ENCODE peak calls at places on chromosomes 3 and 15, in five cellular contexts. V, H, M, E and W are unnamed samples.

GRCh38 chr3:194573680-194574437 is 59.4 kb downstream of the TMEM44 start:
- DNase-seq in V (no peak), H (peak; percentile 31), M (peak; percentile 54), E (peak; percentile 48), W (peak; percentile 62)

GRCh38 chr3:14906355-14906960 is 40.9 kb upstream of the NR2C2 start:
- DNase-seq in V (no peak), H (no peak), M (no peak), E (no peak), W (no peak)

GRCh38 chr3:193773266-193774183 is 180.5 kb downstream of the OPA1 start:
- DNase-seq in V (no peak), H (no peak), M (no peak), E (no peak), W (no peak)

GRCh38 chr3:53375019-53375418 is 27.7 kb upstream of the DCP1A start:
- DNase-seq in V (no peak), H (peak; percentile 37), M (peak; percentile 55), E (peak; percentile 69), W (peak; percentile 76)

GRCh38 chr3:127044996-127045395 is 62.1 kb downstream of the PLXNA1 start:
- DNase-seq in V (no peak), H (peak; percentile 19), M (no peak), E (no peak), W (no peak)

GRCh38 chr15:97126556-97127233 is 796.2 kb downstream of the NR2F2 start:
- DNase-seq in V (no peak), H (no peak), M (no peak), E (no peak), W (no peak)

GRCh38 chr3:187667526-187667925 is 2.7 kb downstream of the SST start:
- DNase-seq in V (no peak), H (no peak), M (no peak), E (peak; percentile 9), W (no peak)

GRCh38 chr3:188568750-188569149 is 414.8 kb downstream of the LPP start:
- DNase-seq in V (no peak), H (no peak), M (no peak), E (no peak), W (no peak)

GRCh38 chr3:114178770-114179368 is at the start of gene DRD3:
- DNase-seq in V (no peak), H (no peak), M (peak; percentile 33), E (no peak), W (peak; percentile 34)

GRCh38 chr3:15206662-15207576 is 873 bp downstream of the CAPN7 start:
- DNase-seq in V (no peak), H (peak; percentile 19), M (peak; percentile 78), E (peak; percentile 53), W (peak; percentile 66)

GRCh38 chr3:58899159-58899952 is 150.5 kb downstream of the CFAP20DC start:
- DNase-seq in V (peak; percentile 63), H (no peak), M (peak; percentile 80), E (no peak), W (peak; percentile 47)

GRCh38 chr15:62163847-62164499 is 1.1 kb downstream of the C2CD4B start:
- DNase-seq in V (no peak), H (no peak), M (peak; percentile 44), E (no peak), W (no peak)

GRCh38 chr15:33754242-33754641 is 214.1 kb upstream of the CHRM5 start:
- DNase-seq in V (no peak), H (no peak), M (no peak), E (no peak), W (no peak)

GRCh38 chr15:33152502-33153109 is 41.9 kb downstream of the FMN1 start:
- DNase-seq in V (no peak), H (no peak), M (no peak), E (no peak), W (peak; percentile 63)

GRCh38 chr3:120100711-120101110 is 6.5 kb upstream of the GSK3B start:
- DNase-seq in V (no peak), H (no peak), M (no peak), E (no peak), W (no peak)

GRCh38 chr3:21356402-21356801 is 394.6 kb downstream of the ZNF385D start:
- DNase-seq in V (no peak), H (no peak), M (no peak), E (no peak), W (no peak)

GRCh38 chr15:48392356-48392755 is 61.1 kb downstream of the DUT start:
- DNase-seq in V (no peak), H (no peak), M (peak; percentile 99), E (no peak), W (no peak)

GRCh38 chr3:32685604-32686185 is 707 bp downstream of the CNOT10 start:
- DNase-seq in V (no peak), H (peak; percentile 28), M (no peak), E (peak; percentile 9), W (no peak)

GRCh38 chr15:67411491-67411890 is 109.4 kb upstream of the C15orf61 start:
- DNase-seq in V (no peak), H (no peak), M (no peak), E (no peak), W (no peak)

GRCh38 chr3:94036909-94037507 is 8.6 kb upstream of the STX19 start:
- DNase-seq in V (no peak), H (peak; percentile 34), M (peak; percentile 9), E (peak; percentile 29), W (peak; percentile 22)

GRCh38 chr3:42846682-42847522 is 28.8 kb downstream of the CYP8B1 start:
- DNase-seq in V (no peak), H (no peak), M (no peak), E (peak; percentile 70), W (peak; percentile 53)

GRCh38 chr15:89820651-89821611 is 6.3 kb upstream of the ANPEP start:
- DNase-seq in V (no peak), H (peak; percentile 81), M (peak; percentile 72), E (no peak), W (peak; percentile 93)

GRCh38 chr3:39136533-39137434 is 16.6 kb downstream of the CSRNP1 start:
- DNase-seq in V (no peak), H (no peak), M (no peak), E (no peak), W (no peak)

GRCh38 chr3:31755911-31756658 is 223.4 kb downstream of the STT3B start:
- DNase-seq in V (no peak), H (no peak), M (peak; percentile 37), E (no peak), W (no peak)

DNA sequence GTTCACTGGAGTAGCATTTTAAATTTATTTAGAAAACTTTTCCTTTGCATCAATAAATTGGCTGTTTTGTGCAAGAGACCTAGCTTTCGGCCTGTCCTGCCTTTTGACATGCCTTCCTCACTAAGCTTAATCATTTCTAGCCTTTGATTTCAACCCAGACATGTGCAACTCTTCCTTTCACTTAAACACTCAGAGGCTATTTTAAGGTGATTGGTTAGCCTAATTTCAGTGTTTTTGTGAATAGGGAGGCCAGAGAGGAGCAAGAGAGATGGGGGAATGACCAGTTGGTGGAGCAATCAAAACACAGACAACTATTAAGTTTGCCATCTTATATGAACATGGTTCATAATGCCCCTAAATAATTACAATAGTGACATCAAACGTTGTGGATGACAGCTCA is 333.4 kb downstream of the SLC9A9 start:
- DNase-seq in V (no peak), H (no peak), M (no peak), E (no peak), W (no peak)
- TF ChIP-seq MYC in V (no peak), H (no peak), M (no peak), E (no peak), W (no peak)

DNA sequence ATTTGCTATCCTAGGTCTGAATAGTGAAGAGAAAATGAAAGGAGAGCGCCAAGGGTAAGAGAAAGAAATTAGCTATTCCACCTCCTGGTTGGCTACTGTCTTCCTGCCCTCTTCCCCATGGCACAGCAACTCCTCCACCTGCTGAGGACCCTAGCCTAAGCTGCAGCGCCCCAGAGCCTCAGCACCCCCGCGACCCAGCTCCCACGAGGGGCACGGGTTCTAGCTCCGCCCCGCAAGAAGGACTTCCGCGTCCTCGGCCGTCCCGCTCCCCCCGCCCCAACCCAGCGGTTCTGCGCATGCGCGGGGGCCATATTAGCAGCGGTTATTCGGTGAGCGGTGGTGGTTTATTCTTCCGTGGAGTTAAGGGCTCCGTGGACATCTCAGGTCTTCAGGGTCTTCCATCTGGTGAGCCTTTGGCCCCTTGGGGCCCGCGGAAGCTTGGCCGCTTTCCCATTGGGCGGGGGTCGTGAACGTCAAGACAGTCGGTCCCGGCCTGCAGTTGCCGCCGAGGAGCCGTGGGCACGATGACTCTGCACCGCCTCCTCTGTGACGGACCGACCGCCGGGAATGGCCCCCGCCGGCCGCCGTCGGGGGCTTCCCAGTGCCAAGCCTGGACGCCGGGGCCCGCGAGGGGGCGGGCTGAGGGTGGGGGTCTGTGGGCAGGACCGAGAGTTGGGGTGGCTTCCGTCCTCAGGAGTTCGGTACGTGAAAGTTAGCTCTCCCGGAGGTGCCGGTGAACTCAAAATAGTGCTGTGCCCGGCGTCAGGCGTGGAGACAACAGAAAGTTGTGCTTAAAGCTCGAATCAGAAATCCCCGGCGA is at the start of gene PSMA4:
- DNase-seq in V (peak; percentile 68), H (peak; percentile 97), M (peak; percentile 92), E (peak; percentile 73), W (peak; percentile 94)
- TF ChIP-seq POLR2A in V (peak; percentile 93), H (peak; percentile 95), M (no peak), E (peak; percentile 94), W (peak; percentile 98)

DNA sequence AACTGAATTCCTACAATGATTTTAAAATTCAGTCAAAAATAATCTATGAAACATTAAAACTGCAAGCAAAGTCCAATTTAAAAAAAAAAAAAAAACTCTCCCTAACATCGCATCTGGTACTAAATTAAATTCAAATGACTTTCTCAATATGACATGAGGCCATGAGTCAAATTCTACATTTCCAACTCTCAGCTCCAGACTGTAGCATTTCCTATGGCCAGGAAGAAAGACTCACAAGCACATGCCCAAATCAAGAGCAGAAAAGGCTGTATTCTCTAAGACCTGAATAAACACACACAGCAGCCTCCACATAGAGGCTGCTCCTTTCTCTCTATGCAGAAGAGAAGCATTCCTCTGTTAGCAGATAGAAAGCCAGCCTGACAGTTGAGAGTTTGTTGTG is 729.2 kb downstream of the ROBO1 start:
- DNase-seq in V (no peak), H (no peak), M (no peak), E (no peak), W (no peak)
- TF ChIP-seq MYC in V (no peak), H (no peak), M (no peak), E (no peak), W (no peak)

DNA sequence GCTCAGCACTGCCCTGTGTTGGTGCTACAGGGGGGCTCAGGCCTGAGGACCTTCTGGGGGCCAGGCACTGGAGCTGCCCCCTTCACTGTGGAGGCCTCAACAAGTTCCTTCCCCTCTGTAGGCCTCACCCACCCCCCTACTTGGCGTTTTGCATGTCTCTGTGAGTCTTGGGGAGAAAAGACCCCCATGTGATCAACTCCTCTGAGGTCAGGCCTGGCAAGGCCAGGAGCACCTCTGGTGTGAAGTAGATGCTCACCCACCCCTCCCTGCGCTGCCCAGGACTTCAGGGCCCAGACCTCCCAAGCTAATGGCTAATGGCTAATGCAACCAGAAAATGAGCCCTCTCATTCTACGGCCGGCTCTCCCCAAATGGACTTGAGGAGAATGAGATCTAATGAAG is 34.2 kb upstream of the CHRNB4 start:
- DNase-seq in V (no peak), H (no peak), M (no peak), E (no peak), W (no peak)
- TF ChIP-seq POLR2A in V (no peak), H (no peak), M (no peak), E (no peak), W (no peak)